ENCODE peak calls at places on chromosomes 7 and 10, in four cellular contexts. S is omental fat pad, X is AG10803, W is endothelial cell. A is an unnamed sample.

GRCh38 chr7:139709460-139709859 is 68.3 kb downstream of the HIPK2 start:
- DNase-seq in S (no peak), X (peak; percentile 90), W (no peak), A (no peak)

GRCh38 chr7:123871998-123872867 is 27.3 kb downstream of the HYAL4 start:
- DNase-seq in S (no peak), X (peak; percentile 28), W (peak; percentile 50), A (peak; percentile 5)

GRCh38 chr10:97596101-97597055 is 6.9 kb downstream of the C10orf62 start:
- DNase-seq in S (no peak), X (peak; percentile 78), W (no peak), A (no peak)

GRCh38 chr10:556971-557370 is 132.5 kb downstream of the DIP2C start:
- DNase-seq in S (no peak), X (no peak), W (no peak), A (no peak)

GRCh38 chr10:119159332-119159731 is 6.2 kb downstream of the SFXN4 start:
- DNase-seq in S (no peak), X (no peak), W (no peak), A (no peak)

GRCh38 chr10:17214991-17215781 is 12.9 kb upstream of the VIM start:
- DNase-seq in S (no peak), X (peak; percentile 99), W (no peak), A (no peak)

GRCh38 chr10:5663692-5664427 is 2.5 kb downstream of the ASB13 start:
- DNase-seq in S (no peak), X (no peak), W (no peak), A (no peak)

GRCh38 chr10:129057856-129058663 is 409.0 kb upstream of the MGMT start:
- DNase-seq in S (no peak), X (no peak), W (no peak), A (no peak)

GRCh38 chr7:7157177-7157886 is 25.0 kb upstream of the C1GALT1 start:
- DNase-seq in S (no peak), X (peak; percentile 90), W (no peak), A (peak; percentile 50)

GRCh38 chr7:76262683-76263402 is 39.6 kb upstream of the HSPB1 start:
- DNase-seq in S (no peak), X (peak; percentile 48), W (peak; percentile 69), A (no peak)

GRCh38 chr10:102135956-102136526 is 3.2 kb downstream of the PPRC1 start:
- DNase-seq in S (no peak), X (no peak), W (no peak), A (no peak)

GRCh38 chr7:40498933-40499332 is 364.1 kb downstream of the SUGCT start:
- DNase-seq in S (no peak), X (no peak), W (no peak), A (no peak)

GRCh38 chr10:115706482-115707076 is 566.4 kb downstream of the GFRA1 start:
- DNase-seq in S (no peak), X (peak; percentile 39), W (no peak), A (no peak)

GRCh38 chr7:52719677-52720076 is 315.8 kb upstream of the POM121L12 start:
- DNase-seq in S (no peak), X (no peak), W (no peak), A (no peak)

GRCh38 chr10:62831346-62831745 is 15.2 kb upstream of the EGR2 start:
- DNase-seq in S (no peak), X (peak; percentile 80), W (no peak), A (no peak)

GRCh38 chr7:14739496-14740185 is 162.9 kb downstream of the DGKB start:
- DNase-seq in S (no peak), X (no peak), W (no peak), A (no peak)

GRCh38 chr10:62437696-62438095 is 63.5 kb downstream of the ZNF365 start:
- DNase-seq in S (no peak), X (peak; percentile 92), W (peak; percentile 27), A (peak; percentile 0)

GRCh38 chr10:95382596-95382995 is 91.8 kb upstream of the PDLIM1 start:
- DNase-seq in S (no peak), X (no peak), W (no peak), A (no peak)

GRCh38 chr10:99920901-99921300 is 88.8 kb downstream of the DNMBP start:
- DNase-seq in S (no peak), X (peak; percentile 34), W (no peak), A (no peak)

GRCh38 chr10:118592675-118593330 is 2.6 kb downstream of the PRLHR start:
- DNase-seq in S (no peak), X (no peak), W (no peak), A (no peak)

GRCh38 chr7:129387537-129387936 is 46.7 kb upstream of the STRIP2 start:
- DNase-seq in S (no peak), X (no peak), W (no peak), A (no peak)

GRCh38 chr7:101722247-101722646 is 93.2 kb upstream of the MYL10 start:
- DNase-seq in S (no peak), X (no peak), W (no peak), A (no peak)

GRCh38 chr10:134205-134742 is 981 bp upstream of the ZMYND11 start:
- DNase-seq in S (no peak), X (no peak), W (no peak), A (no peak)

GRCh38 chr10:71726673-71727428 is 7.3 kb upstream of the C10orf105 start:
- DNase-seq in S (no peak), X (no peak), W (no peak), A (peak; percentile 26)

GRCh38 chr10:89692416-89692815 is 9.0 kb upstream of the KIF20B start:
- DNase-seq in S (no peak), X (no peak), W (no peak), A (no peak)

GRCh38 chr10:128047991-128048826 is 78.0 kb downstream of the MKI67 start:
- DNase-seq in S (no peak), X (no peak), W (no peak), A (no peak)

GRCh38 chr7:113087278-113087998 is 811 bp upstream of the GPR85 start:
- DNase-seq in S (no peak), X (peak; percentile 94), W (no peak), A (no peak)

GRCh38 chr7:30920021-30920583 is 8.4 kb downstream of the AQP1 start:
- DNase-seq in S (no peak), X (peak; percentile 38), W (no peak), A (no peak)

GRCh38 chr10:132539894-132540293 is 2.3 kb downstream of the INPP5A start:
- DNase-seq in S (no peak), X (peak; percentile 68), W (no peak), A (no peak)

GRCh38 chr7:88243345-88243909 is 23.6 kb upstream of the SRI start:
- DNase-seq in S (no peak), X (peak; percentile 41), W (peak; percentile 26), A (no peak)

GRCh38 chr7:138895700-138896099 is 85.5 kb downstream of the KIAA1549 start:
- DNase-seq in S (no peak), X (no peak), W (no peak), A (no peak)

GRCh38 chr10:14433147-14433546 is 102.4 kb upstream of the FRMD4A start:
- DNase-seq in S (no peak), X (no peak), W (no peak), A (no peak)

GRCh38 chr10:127195571-127196226 is 692 bp downstream of the INSYN2A start:
- DNase-seq in S (no peak), X (peak; percentile 25), W (peak; percentile 44), A (no peak)

GRCh38 chr10:72322030-72322279 is 32.8 kb downstream of the DNAJB12 start:
- DNase-seq in S (no peak), X (no peak), W (no peak), A (no peak)

GRCh38 chr7:33072471-33072870 is 9.9 kb upstream of the NT5C3A start:
- DNase-seq in S (no peak), X (peak; percentile 81), W (no peak), A (no peak)

GRCh38 chr7:91869661-91870060 is 10.8 kb downstream of the MTERF1 start:
- DNase-seq in S (no peak), X (no peak), W (no peak), A (no peak)

A was measured in CD4-positive, alpha-beta T cell.